ENCODE peak calls at places on chromosome 12, in eight cellular contexts. W is PC-3, I is IMR-90, H is OCI-LY7, X is tibial artery, T is astrocyte of the cerebellum, J is GM06990, D is neural progenitor cell. C is an unnamed sample.

GRCh38 chr12:132143328-132144071 is 619 bp downstream of the DDX51 start:
- DNase-seq in W (no peak), I (no peak), H (peak), X (no peak), T (no peak), J (no peak), D (peak), C (no peak)

GRCh38 chr12:107400686-107401447 is 284.7 kb upstream of the PWP1 start:
- DNase-seq in W (no peak), I (peak), H (no peak), X (peak), T (peak), J (no peak), D (no peak), C (no peak)

GRCh38 chr12:117036547-117036946 is 62.7 kb downstream of the TESC start:
- DNase-seq in W (no peak), I (no peak), H (no peak), X (no peak), T (no peak), J (no peak), D (no peak), C (no peak)

GRCh38 chr12:92403210-92404175 is 257.8 kb upstream of the BTG1 start:
- DNase-seq in W (no peak), I (no peak), H (peak), X (no peak), T (no peak), J (peak), D (no peak), C (peak)

GRCh38 chr12:13080276-13080675 is 23.2 kb downstream of the GSG1 start:
- DNase-seq in W (no peak), I (no peak), H (no peak), X (no peak), T (no peak), J (no peak), D (no peak), C (no peak)

GRCh38 chr12:52148541-52149181 is 43.2 kb downstream of the KRT80 start:
- DNase-seq in W (peak), I (no peak), H (no peak), X (no peak), T (no peak), J (no peak), D (no peak), C (no peak)

GRCh38 chr12:76942276-76942675 is 63.5 kb upstream of the CSRP2 start:
- DNase-seq in W (no peak), I (peak), H (no peak), X (no peak), T (no peak), J (no peak), D (no peak), C (no peak)

GRCh38 chr12:81962126-81962856 is 203.1 kb upstream of the PPFIA2 start:
- DNase-seq in W (no peak), I (no peak), H (no peak), X (no peak), T (no peak), J (no peak), D (no peak), C (no peak)

GRCh38 chr12:112978163-112979081 is at the start of gene OAS2:
- DNase-seq in W (peak), I (peak), H (peak), X (peak), T (no peak), J (peak), D (peak), C (peak)

GRCh38 chr12:51000245-51000644 is 25.9 kb downstream of the SLC11A2 start:
- DNase-seq in W (peak), I (peak), H (no peak), X (no peak), T (peak), J (no peak), D (no peak), C (no peak)

GRCh38 chr12:104589215-104589614 is 132.5 kb downstream of the CHST11 start:
- DNase-seq in W (no peak), I (no peak), H (no peak), X (no peak), T (no peak), J (no peak), D (no peak), C (no peak)

GRCh38 chr12:124760548-124760947 is 103.1 kb downstream of the SCARB1 start:
- DNase-seq in W (no peak), I (no peak), H (no peak), X (no peak), T (no peak), J (no peak), D (no peak), C (no peak)

GRCh38 chr12:124759841-124760508 is 103.7 kb downstream of the SCARB1 start:
- DNase-seq in W (no peak), I (no peak), H (no peak), X (no peak), T (no peak), J (no peak), D (no peak), C (no peak)

GRCh38 chr12:124756730-124757129 is 106.9 kb downstream of the SCARB1 start:
- DNase-seq in W (no peak), I (no peak), H (no peak), X (no peak), T (no peak), J (no peak), D (no peak), C (no peak)

GRCh38 chr12:124757329-124757728 is 106.3 kb downstream of the SCARB1 start:
- DNase-seq in W (no peak), I (no peak), H (no peak), X (no peak), T (no peak), J (no peak), D (no peak), C (no peak)

DNA sequence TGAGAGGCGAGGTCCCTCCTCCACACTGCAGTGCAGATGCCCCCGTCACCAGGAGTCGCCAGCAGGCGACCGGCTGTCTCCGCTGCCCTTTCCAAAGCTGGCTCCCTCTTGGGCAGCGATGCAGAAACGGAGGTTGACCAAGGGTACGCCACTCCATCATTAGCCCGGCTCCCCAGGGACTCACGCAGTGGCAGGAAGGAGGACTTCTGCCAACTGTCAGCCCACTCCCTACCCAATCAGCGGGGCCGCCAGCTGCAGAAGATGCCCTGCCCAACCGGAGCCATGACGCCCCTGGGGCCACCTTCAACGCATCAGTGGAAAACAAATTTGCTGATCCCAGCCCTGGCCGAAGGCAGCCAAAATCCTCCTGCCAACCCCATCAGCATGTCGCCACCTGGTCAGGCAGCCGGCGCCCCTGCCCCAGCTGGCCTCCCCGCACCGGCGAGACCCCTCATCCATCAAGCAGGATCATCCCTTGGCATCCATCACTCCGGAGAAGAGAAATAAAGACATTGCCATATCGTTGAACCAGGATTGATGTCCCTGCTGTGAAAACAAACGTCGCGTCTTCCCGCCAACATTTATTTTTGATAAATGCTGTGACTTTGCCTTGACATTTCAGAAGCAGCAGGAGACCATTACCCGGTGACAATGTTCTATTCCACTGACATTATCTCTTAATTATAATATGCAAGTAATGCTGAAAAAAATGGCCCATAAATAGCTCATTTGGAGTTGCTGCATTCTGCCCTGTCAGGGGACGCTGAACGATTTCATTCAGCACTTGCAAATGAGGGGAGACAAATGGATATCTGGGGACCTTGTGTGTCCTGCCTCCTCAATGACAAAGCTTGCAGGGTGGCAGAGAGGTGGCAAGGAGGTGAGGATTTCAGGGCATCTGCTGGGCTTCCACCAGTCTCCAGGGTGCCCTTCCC is 105.1 kb downstream of the SCARB1 start:
- DNase-seq in W (no peak), I (no peak), H (no peak), X (no peak), T (no peak), J (no peak), D (no peak), C (no peak)
- TF ChIP-seq CTCF in W (no peak), I (no peak), H (no peak), X (no peak), T (no peak), J (no peak), D (no peak), C (no peak)

DNA sequence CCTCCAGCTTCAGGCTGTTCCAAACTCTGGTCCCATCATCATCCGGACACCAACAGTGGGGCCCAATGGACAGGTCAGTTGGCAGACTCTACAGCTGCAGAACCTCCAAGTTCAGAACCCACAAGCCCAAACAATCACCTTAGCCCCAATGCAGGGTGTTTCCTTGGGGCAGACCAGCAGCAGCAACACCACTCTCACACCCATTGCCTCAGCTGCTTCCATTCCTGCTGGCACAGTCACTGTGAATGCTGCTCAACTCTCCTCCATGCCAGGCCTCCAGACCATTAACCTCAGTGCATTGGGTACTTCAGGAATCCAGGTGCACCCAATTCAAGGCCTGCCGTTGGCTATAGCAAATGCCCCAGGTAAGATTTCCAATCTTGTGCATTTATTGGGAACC is 3.3 kb downstream of the SP1 start:
- DNase-seq in W (peak), I (no peak), H (no peak), X (no peak), T (no peak), J (no peak), D (no peak), C (no peak)
- TF ChIP-seq CTCF in W (no peak), I (no peak), H (no peak), X (no peak), T (no peak), J (no peak), D (no peak), C (no peak)

DNA sequence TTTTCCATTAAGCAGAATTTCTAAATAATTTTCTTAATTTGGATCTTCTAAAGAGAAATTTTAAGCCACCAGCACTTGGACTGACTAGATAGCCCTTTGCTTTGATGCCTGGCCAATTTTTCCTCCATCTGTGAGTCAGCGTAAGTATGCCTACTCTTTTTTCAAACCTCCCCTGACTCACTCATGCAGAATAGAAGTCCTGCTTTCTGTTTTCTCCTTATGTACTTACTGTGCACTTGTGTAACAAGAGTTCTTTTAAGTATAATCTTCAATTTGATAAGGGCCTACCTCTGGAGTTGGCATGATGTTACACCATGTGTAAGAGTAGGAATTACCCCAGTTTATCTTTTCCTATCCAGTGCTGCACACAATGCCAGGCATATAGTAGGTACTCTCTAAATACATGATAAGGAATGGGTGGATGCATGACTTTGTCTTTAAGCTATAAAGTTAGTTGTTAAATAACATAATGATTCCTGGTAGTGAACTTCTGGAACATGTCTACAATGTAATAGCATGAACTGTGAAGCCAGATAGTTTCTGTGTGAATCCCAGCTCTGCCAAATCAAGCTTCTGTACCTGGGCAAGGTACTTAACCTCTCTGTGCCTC is 329.6 kb downstream of the TMTC2 start:
- DNase-seq in W (peak), I (peak), H (no peak), X (no peak), T (peak), J (no peak), D (no peak), C (no peak)
- TF ChIP-seq CTCF in W (no peak), I (no peak), H (no peak), X (no peak), T (no peak), J (no peak), D (no peak), C (no peak)

GRCh38 chr12:71663561-71664410 is at the start of the genes THAP2 and ZFC3H1:
- DNase-seq in W (peak), I (peak), H (peak), X (peak), T (peak), J (peak), D (peak), C (peak)
- TF ChIP-seq CTCF in W (peak), I (peak), H (peak), X (no peak), T (peak), J (peak), D (peak), C (no peak)

GRCh38 chr12:98725481-98726247 is 80.6 kb downstream of the APAF1 start:
- DNase-seq in W (peak), I (peak), H (peak), X (no peak), T (peak), J (no peak), D (peak), C (no peak)
- TF ChIP-seq CTCF in W (peak), I (peak), H (peak), X (peak), T (peak), J (peak), D (peak), C (no peak)

GRCh38 chr12:118704517-118704916 is 276.8 kb upstream of the SRRM4 start:
- DNase-seq in W (no peak), I (no peak), H (no peak), X (no peak), T (no peak), J (no peak), D (peak), C (no peak)
- TF ChIP-seq CTCF in W (peak), I (no peak), H (no peak), X (no peak), T (no peak), J (no peak), D (peak), C (no peak)

GRCh38 chr12:3266638-3267037 is 189.5 kb downstream of the TSPAN9 start:
- DNase-seq in W (no peak), I (no peak), H (no peak), X (no peak), T (no peak), J (no peak), D (no peak), C (no peak)
- TF ChIP-seq CTCF in W (no peak), I (no peak), H (no peak), X (no peak), T (no peak), J (no peak), D (no peak), C (no peak)

DNA sequence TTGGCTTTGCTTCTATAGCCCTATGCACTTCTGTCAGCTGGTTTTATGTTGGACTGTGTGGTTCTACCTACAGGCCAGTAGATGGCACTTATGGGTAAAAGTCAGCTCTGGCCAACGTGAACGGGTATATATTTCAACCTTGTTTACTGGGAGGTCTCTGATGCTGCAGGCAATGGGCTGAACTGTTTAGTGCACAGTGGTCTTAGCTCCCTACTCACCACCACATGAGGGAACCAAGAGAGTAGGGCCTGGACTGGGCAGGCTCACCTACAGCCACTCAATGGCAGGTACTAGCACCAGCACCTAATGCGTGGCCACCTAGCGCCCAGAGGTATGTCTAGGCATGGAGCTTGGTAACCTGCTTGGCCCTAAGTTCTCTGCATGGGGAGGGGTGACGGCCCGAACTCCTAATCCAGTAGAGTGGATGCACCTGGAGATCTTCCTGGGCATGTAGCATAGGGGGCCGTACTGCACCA is 481.8 kb downstream of the TMEM117 start:
- DNase-seq in W (peak), I (peak), H (peak), X (no peak), T (peak), J (peak), D (peak), C (no peak)
- TF ChIP-seq CTCF in W (peak), I (peak), H (peak), X (no peak), T (peak), J (peak), D (peak), C (no peak)

GRCh38 chr12:128940090-128940888 is 87.0 kb downstream of the GLT1D1 start:
- DNase-seq in W (no peak), I (no peak), H (no peak), X (no peak), T (no peak), J (no peak), D (no peak), C (no peak)
- TF ChIP-seq CTCF in W (no peak), I (no peak), H (no peak), X (no peak), T (no peak), J (no peak), D (no peak), C (no peak)

GRCh38 chr12:125399489-125399888 is 334.3 kb downstream of the AACS start:
- DNase-seq in W (no peak), I (no peak), H (no peak), X (no peak), T (no peak), J (peak), D (no peak), C (no peak)

GRCh38 chr12:125408718-125409117 is 343.5 kb downstream of the AACS start:
- DNase-seq in W (no peak), I (no peak), H (no peak), X (no peak), T (no peak), J (no peak), D (no peak), C (no peak)

GRCh38 chr12:125406131-125406530 is 340.9 kb downstream of the AACS start:
- DNase-seq in W (no peak), I (no peak), H (peak), X (no peak), T (no peak), J (peak), D (no peak), C (no peak)

GRCh38 chr12:125403843-125404242 is 338.6 kb downstream of the AACS start:
- DNase-seq in W (no peak), I (no peak), H (no peak), X (no peak), T (no peak), J (no peak), D (no peak), C (no peak)

GRCh38 chr12:125403145-125403789 is 338.0 kb downstream of the AACS start:
- DNase-seq in W (peak), I (peak), H (peak), X (no peak), T (peak), J (no peak), D (peak), C (no peak)
- TF ChIP-seq CTCF in W (peak), I (peak), H (peak), X (no peak), T (peak), J (peak), D (peak), C (peak)

C was measured in natural killer cell.